ENCODE peak calls at places on chromosome 7, in ten cellular contexts. W is left ventricle myocardium inferior, L is thoracic aorta, U is tibial artery, T is pancreas, H is endodermal cell, K is T-helper 17 cell, C is heart right ventricle, Q is mammary epithelial cell, P is OCI-LY7. M is an unnamed sample.
A peak's percentile ranks its signal among the peaks of the same experiment; 100 is the strongest.

GRCh38 chr7:107463139-107464078 is 6.4 kb upstream of the GPR22 start:
- DNase-seq in L (no peak), W (peak; percentile 40), U (peak; percentile 62), K (peak; percentile 19), P (peak; percentile 52), T (peak; percentile 41), C (peak; percentile 46), H (peak; percentile 79), Q (peak; percentile 60), M (peak; percentile 80)

GRCh38 chr7:362416-363096 is 72.6 kb downstream of the FOXL3 start:
- DNase-seq in P (no peak), K (no peak), U (no peak), H (no peak), Q (no peak), T (peak; percentile 33), L (no peak), W (peak; percentile 18), C (peak; percentile 22), M (no peak)

GRCh38 chr7:50714851-50715250 is 67.8 kb downstream of the GRB10 start:
- DNase-seq in H (no peak), Q (peak; percentile 32), L (no peak), C (no peak), W (no peak), U (no peak), K (no peak), P (no peak), T (peak; percentile 74), M (no peak)

GRCh38 chr7:17055596-17055995 is 173.8 kb upstream of the AGR3 start:
- DNase-seq in T (no peak), K (no peak), P (no peak), W (no peak), Q (no peak), L (no peak), C (no peak), H (no peak), U (no peak), M (no peak)

GRCh38 chr7:73442903-73443542 is 9.4 kb downstream of the FZD9 start:
- DNase-seq in P (no peak), C (no peak), L (no peak), K (no peak), T (no peak), Q (no peak), H (peak; percentile 65), W (no peak), U (no peak), M (no peak)

GRCh38 chr7:108442039-108442568 is 14.1 kb downstream of the NRCAM start:
- DNase-seq in W (no peak), L (no peak), H (no peak), C (no peak), P (no peak), Q (peak; percentile 71), U (no peak), T (no peak), K (no peak), M (peak; percentile 95)

GRCh38 chr7:5572439-5572838 is 148.8 kb upstream of the TNRC18 start:
- DNase-seq in K (no peak), P (no peak), W (no peak), U (no peak), H (no peak), C (no peak), T (no peak), Q (no peak), L (no peak), M (no peak)

GRCh38 chr7:105278973-105279687 is 109.6 kb downstream of the SRPK2 start:
- DNase-seq in Q (no peak), T (no peak), H (no peak), W (no peak), U (no peak), L (no peak), C (no peak), K (no peak), P (no peak), M (peak; percentile 47)

GRCh38 chr7:47085491-47086275 is 496.2 kb downstream of the TNS3 start:
- DNase-seq in U (no peak), P (no peak), L (no peak), T (no peak), K (no peak), Q (no peak), C (no peak), W (no peak), H (no peak), M (no peak)

GRCh38 chr7:74031403-74032190 is 3.6 kb downstream of the ELN start:
- DNase-seq in L (no peak), P (no peak), H (no peak), T (no peak), K (no peak), U (no peak), Q (no peak), W (no peak), C (no peak), M (no peak)

GRCh38 chr7:101832681-101833375 is 15.4 kb downstream of the CUX1 start:
- DNase-seq in Q (no peak), K (no peak), H (no peak), U (no peak), C (no peak), W (no peak), L (no peak), P (no peak), T (no peak), M (no peak)

GRCh38 chr7:23691320-23691719 is 11.3 kb downstream of the FAM221A start:
- DNase-seq in P (no peak), H (no peak), U (no peak), L (no peak), Q (peak; percentile 62), K (no peak), C (no peak), T (no peak), W (no peak), M (peak; percentile 83)

GRCh38 chr7:159084069-159084801 is 60.4 kb downstream of the VIPR2 start:
- DNase-seq in L (no peak), T (no peak), Q (no peak), P (no peak), W (peak; percentile 76), K (no peak), C (peak; percentile 55), U (peak; percentile 68), H (peak; percentile 34), M (no peak)

GRCh38 chr7:96322847-96323461 is 1.1 kb upstream of the SLC25A13 start:
- DNase-seq in Q (peak; percentile 17), L (no peak), H (no peak), P (no peak), U (no peak), T (no peak), K (no peak), W (no peak), C (no peak), M (no peak)

GRCh38 chr7:138342990-138343389 is 117.1 kb upstream of the TRIM24 start:
- DNase-seq in W (no peak), H (no peak), P (no peak), L (no peak), T (no peak), K (no peak), Q (no peak), U (no peak), C (no peak), M (no peak)

DNA sequence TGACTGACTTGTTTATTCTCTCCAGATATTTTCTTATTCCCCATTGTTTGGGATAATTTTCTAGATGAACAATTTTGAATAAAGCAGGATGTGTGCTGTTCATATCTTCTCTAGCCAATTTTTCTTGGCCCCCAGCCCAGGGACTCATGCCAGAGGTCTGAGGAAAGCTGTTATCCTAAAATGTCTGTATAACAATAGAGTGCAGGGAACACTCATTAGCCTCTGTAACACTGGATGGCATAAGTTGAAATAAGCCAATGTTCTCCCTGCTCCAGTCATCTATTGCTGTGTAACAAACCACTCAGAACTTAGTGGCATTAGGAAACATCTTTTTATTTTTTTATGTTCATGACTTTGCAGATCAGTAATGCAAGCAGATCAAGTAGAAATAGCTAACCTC is 121.7 kb upstream of the TRIM24 start:
- DNase-seq in Q (no peak), U (no peak), H (no peak), C (peak; percentile 58), T (no peak), L (no peak), K (no peak), P (no peak), W (peak; percentile 73), M (no peak)
- H3K9me3 ChIP-seq in Q (no peaks in the 10 kb centered on the region), U (peaks cover 34% of the 10 kb centered on the region), H (peaks cover 83% of the 10 kb centered on the region), C (peaks cover 35% of the 10 kb centered on the region), T (no peaks in the 10 kb centered on the region), L (peaks cover 13% of the 10 kb centered on the region), K (peaks cover 3% of the 10 kb centered on the region), P (no peaks in the 10 kb centered on the region), W (peaks cover 84% of the 10 kb centered on the region), M (peaks cover 7% of the 10 kb centered on the region)

GRCh38 chr7:44324204-44325126 is 929 bp downstream of the CAMK2B start:
- DNase-seq in Q (no peak), T (no peak), C (no peak), P (no peak), U (no peak), H (peak; percentile 53), W (no peak), K (no peak), L (no peak), M (no peak)

GRCh38 chr7:44325181-44325671 is at the start of gene CAMK2B:
- DNase-seq in U (no peak), T (no peak), H (peak; percentile 68), C (no peak), Q (no peak), L (no peak), K (no peak), P (no peak), W (no peak), M (no peak)

GRCh38 chr7:44325811-44326241 is 432 bp upstream of the CAMK2B start:
- DNase-seq in U (no peak), T (no peak), H (peak; percentile 71), W (no peak), Q (no peak), C (no peak), L (no peak), P (no peak), K (no peak), M (no peak)

GRCh38 chr7:44327981-44328380 is 2.6 kb upstream of the CAMK2B start:
- DNase-seq in P (no peak), K (no peak), L (no peak), Q (no peak), H (no peak), T (no peak), C (no peak), U (no peak), W (no peak), M (no peak)

GRCh38 chr7:44326261-44327125 is 1.1 kb upstream of the CAMK2B start:
- DNase-seq in U (no peak), W (no peak), T (no peak), C (no peak), H (peak; percentile 40), P (no peak), L (no peak), Q (no peak), K (no peak), M (no peak)
- H3K9me3 ChIP-seq in U (no peaks in the 10 kb centered on the region), W (no peaks in the 10 kb centered on the region), T (no peaks in the 10 kb centered on the region), C (no peaks in the 10 kb centered on the region), H (no peaks in the 10 kb centered on the region), P (no peaks in the 10 kb centered on the region), L (no peaks in the 10 kb centered on the region), Q (no peaks in the 10 kb centered on the region), K (no peaks in the 10 kb centered on the region), M (no peaks in the 10 kb centered on the region)

GRCh38 chr7:22647451-22648257 is 79.3 kb upstream of the IL6 start:
- DNase-seq in P (no peak), W (no peak), H (no peak), K (no peak), Q (peak; percentile 75), L (no peak), T (no peak), C (no peak), U (no peak), M (no peak)
- H3K9me3 ChIP-seq in P (peaks cover 17% of the 10 kb centered on the region), W (peaks cover 53% of the 10 kb centered on the region), H (peaks cover 97% of the 10 kb centered on the region), K (peaks cover 10% of the 10 kb centered on the region), Q (peaks cover 8% of the 10 kb centered on the region), L (peaks cover 16% of the 10 kb centered on the region), T (no peaks in the 10 kb centered on the region), C (peaks cover 21% of the 10 kb centered on the region), U (peaks cover 24% of the 10 kb centered on the region), M (peaks cover 9% of the 10 kb centered on the region)

GRCh38 chr7:43921423-43921822 is 4.8 kb upstream of the UBE2D4 start:
- DNase-seq in P (no peak), W (no peak), K (no peak), H (no peak), Q (no peak), C (no peak), L (no peak), T (no peak), U (no peak), M (no peak)
- H3K9me3 ChIP-seq in P (no peaks in the 10 kb centered on the region), W (no peaks in the 10 kb centered on the region), K (no peaks in the 10 kb centered on the region), H (no peaks in the 10 kb centered on the region), Q (no peaks in the 10 kb centered on the region), C (no peaks in the 10 kb centered on the region), L (no peaks in the 10 kb centered on the region), T (no peaks in the 10 kb centered on the region), U (no peaks in the 10 kb centered on the region), M (no peaks in the 10 kb centered on the region)

M was measured in SJCRH30.